ENCODE peak calls at places on chromosomes 3 and 15, in six cellular contexts. H is Panc1, Q is HCT116, U is upper lobe of left lung, G is GM23338, S is HepG2. D is an unnamed sample.

GRCh38 chr3:107110596-107111305 is 266.5 kb upstream of the CCDC54 start:
- ATAC-seq in U (no peak), Q (no peak), H (no peak), G (no peak), S (no peak), D (no peak)

GRCh38 chr15:80277147-80277546 is 25.1 kb upstream of the CTXND1 start:
- ATAC-seq in S (no peak), Q (no peak), H (peak), G (no peak), U (no peak), D (no peak)

GRCh38 chr15:68650901-68651709 is 72.3 kb downstream of the CORO2B start:
- ATAC-seq in U (peak), G (peak), S (peak), Q (peak), H (peak), D (no peak)

GRCh38 chr3:138670409-138670808 is 61.8 kb downstream of the FAIM start:
- ATAC-seq in Q (no peak), S (no peak), U (no peak), G (no peak), H (no peak), D (no peak)

GRCh38 chr3:176351408-176351807 is 845.9 kb downstream of the TBL1XR1 start:
- ATAC-seq in H (no peak), U (peak), Q (no peak), G (no peak), S (no peak), D (no peak)

GRCh38 chr3:141603473-141604035 is 116.7 kb downstream of the RASA2 start:
- ATAC-seq in U (no peak), Q (no peak), S (no peak), H (no peak), G (no peak), D (no peak)

GRCh38 chr15:92050220-92050898 is 196.9 kb downstream of the SLCO3A1 start:
- ATAC-seq in Q (no peak), G (no peak), H (no peak), U (no peak), S (no peak), D (no peak)

GRCh38 chr3:72960812-72961518 is 35.6 kb upstream of the PPP4R2 start:
- ATAC-seq in Q (no peak), S (peak), G (no peak), U (peak), H (no peak), D (peak)

GRCh38 chr3:196232882-196233251 is 16.5 kb downstream of the SLC51A start:
- ATAC-seq in H (no peak), Q (no peak), S (no peak), G (no peak), U (no peak), D (no peak)

GRCh38 chr3:67662733-67663132 is 8.3 kb upstream of the SUCLG2 start:
- ATAC-seq in S (no peak), Q (no peak), H (no peak), U (no peak), G (no peak), D (no peak)

GRCh38 chr3:56704706-56705105 is 21.6 kb upstream of the TASOR start:
- ATAC-seq in S (no peak), Q (no peak), H (no peak), G (no peak), U (no peak), D (no peak)

GRCh38 chr15:29821416-29822099 is 710 bp downstream of the TJP1 start:
- ATAC-seq in H (peak), Q (peak), S (peak), U (peak), G (peak), D (peak)

GRCh38 chr15:29819979-29820801 is 2.1 kb downstream of the TJP1 start:
- ATAC-seq in G (no peak), H (no peak), Q (no peak), U (no peak), S (no peak), D (no peak)

GRCh38 chr15:29820802-29821160 is 1.5 kb downstream of the TJP1 start:
- ATAC-seq in H (no peak), Q (no peak), G (no peak), U (no peak), S (no peak), D (no peak)

GRCh38 chr15:29822685-29823459 is 604 bp upstream of the TJP1 start:
- ATAC-seq in H (peak), U (peak), S (peak), G (peak), Q (peak), D (peak)

DNA sequence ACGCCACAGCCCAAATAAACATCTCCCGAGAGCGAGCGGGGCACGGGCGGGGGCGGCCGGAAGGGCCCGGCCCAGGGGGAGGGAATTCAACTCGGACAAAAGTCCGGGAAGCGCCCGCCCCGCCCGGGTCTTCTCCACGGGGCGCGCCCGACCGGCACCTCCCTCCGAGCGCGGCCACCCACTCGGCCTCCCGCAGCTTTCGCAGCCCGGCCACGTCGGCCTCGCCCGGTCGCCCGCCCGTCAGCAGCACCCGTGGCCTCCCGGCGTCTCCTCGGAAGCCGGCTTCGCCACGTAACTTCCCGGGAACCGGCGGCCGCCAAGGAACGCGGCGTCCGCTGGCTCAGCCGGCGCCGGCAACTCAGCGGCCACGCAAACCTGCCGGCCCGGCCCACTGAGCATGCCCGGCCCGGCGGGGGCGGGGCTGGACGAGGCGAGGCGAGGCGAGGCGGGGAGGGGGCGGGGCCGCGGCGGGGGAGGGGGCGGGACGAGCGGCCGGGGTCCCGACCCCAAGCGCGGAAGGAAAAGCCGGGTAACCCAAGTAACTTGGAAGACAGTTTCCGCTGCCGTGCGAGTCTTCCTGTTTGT is at the start of gene TJP1:
- ATAC-seq in G (peak), U (peak), S (peak), Q (peak), H (peak), D (peak)
- TF ChIP-seq POLR2AphosphoS5 in G (peak), U (peak), S (peak), Q (peak), H (peak), D (peak)

DNA sequence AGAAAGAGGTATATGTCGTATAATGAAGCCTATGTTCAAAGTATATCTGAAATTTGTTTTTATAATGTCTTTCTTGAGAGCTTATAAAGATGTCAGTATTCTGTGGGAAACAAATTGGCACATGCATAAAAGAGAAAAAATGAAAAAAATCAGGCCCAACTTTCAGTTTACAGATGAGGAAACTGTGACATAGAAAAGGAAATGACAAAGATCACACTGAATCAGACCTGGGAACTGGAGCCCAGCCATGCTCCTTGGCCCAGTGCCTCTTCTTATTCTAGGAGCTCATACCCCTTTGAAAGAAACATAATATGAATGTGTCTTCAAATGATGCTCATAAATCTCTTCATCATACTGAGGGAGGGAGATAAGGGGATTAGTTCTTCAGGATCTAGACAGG is 48.4 kb downstream of the TMEM44 start:
- ATAC-seq in U (no peak), S (no peak), G (no peak), Q (no peak), H (no peak), D (no peak)
- TF ChIP-seq POLR2AphosphoS5 in U (no peak), S (no peak), G (no peak), Q (no peak), H (no peak), D (no peak)

DNA sequence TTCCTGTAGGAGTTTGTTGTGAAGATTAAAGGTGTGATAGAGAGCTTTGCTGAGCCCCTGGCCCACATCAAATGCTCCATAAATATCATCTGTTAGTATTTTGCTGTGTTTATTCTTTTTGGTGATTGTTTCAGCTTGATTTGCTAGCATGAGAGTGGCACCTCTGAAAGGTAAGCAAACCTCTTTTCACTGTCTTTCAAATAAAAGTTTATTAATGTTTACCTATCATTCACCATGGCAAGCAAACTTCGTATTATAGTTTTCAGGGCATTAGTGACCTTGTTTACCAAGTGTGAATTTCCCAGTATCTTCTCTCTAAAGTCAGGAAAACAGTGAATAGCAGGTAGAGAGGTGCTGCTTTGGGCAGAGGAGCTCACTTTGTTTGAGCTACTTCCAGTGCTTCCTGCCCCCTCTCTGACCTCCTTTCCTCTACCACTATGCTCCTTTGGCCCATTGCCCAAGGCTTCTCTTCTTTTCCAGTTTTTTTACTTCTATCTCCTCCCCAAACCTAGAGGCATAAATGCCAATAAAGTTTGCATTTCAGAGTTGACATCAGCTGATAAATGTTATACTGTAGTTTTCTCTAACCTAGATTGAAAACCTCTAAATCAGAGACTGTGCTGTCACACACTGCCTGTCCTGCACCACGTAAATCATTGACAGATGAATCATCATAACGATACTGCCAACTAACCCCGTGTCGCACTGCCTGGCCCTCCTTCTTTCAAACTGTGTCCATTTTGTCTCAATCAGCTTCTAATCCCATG is 569.0 kb downstream of the TUSC7 start:
- ATAC-seq in G (peak), S (peak), U (peak), H (peak), Q (peak), D (no peak)
- TF ChIP-seq POLR2AphosphoS5 in G (no peak), S (no peak), U (no peak), H (no peak), Q (no peak), D (no peak)

GRCh38 chr15:38196116-38196515 is 56.5 kb upstream of the SPRED1 start:
- ATAC-seq in S (no peak), U (no peak), G (no peak), H (no peak), Q (no peak), D (no peak)
- TF ChIP-seq POLR2AphosphoS5 in S (no peak), U (no peak), G (no peak), H (no peak), Q (no peak), D (no peak)

D was measured in gastroesophageal sphincter.